ENCODE peak calls at places on chromosome 1, in nine cellular contexts. U is CD4-positive, alpha-beta T cell; S is B cell; W is HL-60; J is AG10803; C is heart left ventricle; K is fibroblast of lung; M is neural crest cell; P is progenitor cell of endocrine pancreas. H is an unnamed sample.

GRCh38 chr1:175077356-175078030 is 9.9 kb downstream of the TNN start:
- DNase-seq in U (no peak), S (no peak), W (no peak), J (no peak), C (no peak), K (no peak), M (no peak), P (no peak), H (no peak)

GRCh38 chr1:223188618-223189356 is 45.7 kb upstream of the TLR5 start:
- DNase-seq in U (no peak), S (no peak), W (no peak), J (no peak), C (no peak), K (no peak), M (no peak), P (no peak), H (no peak)

GRCh38 chr1:241834733-241835377 is 13.1 kb upstream of the EXO1 start:
- DNase-seq in U (no peak), S (no peak), W (no peak), J (peak), C (no peak), K (peak), M (no peak), P (no peak), H (no peak)

GRCh38 chr1:108050911-108051624 is 86.1 kb upstream of the VAV3 start:
- DNase-seq in U (no peak), S (no peak), W (no peak), J (no peak), C (peak), K (peak), M (no peak), P (no peak), H (no peak)

GRCh38 chr1:216462061-216462775 is 39.0 kb upstream of the USH2A start:
- DNase-seq in U (no peak), S (no peak), W (no peak), J (peak), C (no peak), K (peak), M (no peak), P (no peak), H (no peak)

GRCh38 chr1:239025223-239025622 is 361.1 kb upstream of the CHRM3 start:
- DNase-seq in U (no peak), S (no peak), W (no peak), J (no peak), C (no peak), K (no peak), M (no peak), P (no peak), H (no peak)

GRCh38 chr1:116743535-116743934 is 10.7 kb upstream of the CD2 start:
- DNase-seq in U (no peak), S (no peak), W (no peak), J (no peak), C (no peak), K (peak), M (no peak), P (no peak), H (no peak)

GRCh38 chr1:54401799-54402198 is 4.4 kb downstream of the SSBP3 start:
- DNase-seq in U (no peak), S (no peak), W (no peak), J (no peak), C (no peak), K (no peak), M (no peak), P (no peak), H (no peak)

GRCh38 chr1:172894345-172895049 is 156.2 kb downstream of the TNFSF18 start:
- DNase-seq in U (no peak), S (no peak), W (no peak), J (no peak), C (no peak), K (no peak), M (no peak), P (no peak), H (no peak)

GRCh38 chr1:151984313-151984956 is 9.2 kb downstream of the S100A10 start:
- DNase-seq in U (no peak), S (no peak), W (no peak), J (no peak), C (no peak), K (peak), M (no peak), P (no peak), H (peak)

GRCh38 chr1:192235127-192235526 is 76.9 kb downstream of the RGS18 start:
- DNase-seq in U (no peak), S (no peak), W (no peak), J (no peak), C (no peak), K (peak), M (no peak), P (no peak), H (no peak)

GRCh38 chr1:224929335-224930237 is at the start of gene DNAH14:
- DNase-seq in U (no peak), S (no peak), W (peak), J (peak), C (peak), K (peak), M (peak), P (peak), H (peak)

GRCh38 chr1:212699104-212699838 is 369 bp downstream of the BATF3 start:
- DNase-seq in U (peak), S (no peak), W (no peak), J (peak), C (peak), K (peak), M (peak), P (peak), H (peak)

GRCh38 chr1:98327151-98327918 is 334.2 kb upstream of the SNX7 start:
- DNase-seq in U (no peak), S (no peak), W (no peak), J (peak), C (no peak), K (peak), M (no peak), P (no peak), H (no peak)

GRCh38 chr1:151809625-151810556 is 4.7 kb upstream of the LINGO4 start:
- DNase-seq in U (no peak), S (no peak), W (no peak), J (no peak), C (no peak), K (no peak), M (no peak), P (no peak), H (no peak)

GRCh38 chr1:35725591-35725990 is 6.9 kb upstream of the C1orf216 start:
- DNase-seq in U (no peak), S (no peak), W (no peak), J (peak), C (no peak), K (peak), M (peak), P (no peak), H (no peak)

GRCh38 chr1:240415532-240415931 is 196.4 kb downstream of the GREM2 start:
- DNase-seq in U (no peak), S (no peak), W (no peak), J (no peak), C (no peak), K (peak), M (no peak), P (no peak), H (no peak)

GRCh38 chr1:41498809-41499208 is 14.3 kb upstream of the EDN2 start:
- DNase-seq in U (no peak), S (no peak), W (no peak), J (peak), C (peak), K (peak), M (no peak), P (no peak), H (no peak)

GRCh38 chr1:19864304-19865160 is 17.7 kb upstream of the OTUD3 start:
- DNase-seq in U (no peak), S (no peak), W (no peak), J (no peak), C (no peak), K (no peak), M (no peak), P (no peak), H (no peak)

GRCh38 chr1:10122926-10123325 is 87.4 kb upstream of the KIF1B start:
- DNase-seq in U (no peak), S (no peak), W (no peak), J (peak), C (no peak), K (peak), M (no peak), P (no peak), H (no peak)

GRCh38 chr1:156385534-156386031 is 16.6 kb downstream of the RHBG start:
- DNase-seq in U (peak), S (peak), W (peak), J (peak), C (peak), K (peak), M (peak), P (peak), H (peak)

GRCh38 chr1:77494036-77494435 is 188.4 kb downstream of the ZZZ3 start:
- DNase-seq in U (no peak), S (no peak), W (no peak), J (no peak), C (no peak), K (no peak), M (no peak), P (no peak), H (no peak)

GRCh38 chr1:198490224-198490623 is 50.3 kb downstream of the ATP6V1G3 start:
- DNase-seq in U (no peak), S (no peak), W (no peak), J (no peak), C (no peak), K (no peak), M (no peak), P (no peak), H (no peak)

GRCh38 chr1:8472668-8473067 is 154.8 kb downstream of the SLC45A1 start:
- DNase-seq in U (no peak), S (no peak), W (no peak), J (no peak), C (no peak), K (no peak), M (no peak), P (no peak), H (peak)

GRCh38 chr1:245583575-245584330 is 429.0 kb downstream of the KIF26B start:
- DNase-seq in U (no peak), S (no peak), W (no peak), J (no peak), C (no peak), K (peak), M (no peak), P (no peak), H (no peak)

GRCh38 chr1:111275079-111275478 is 15.6 kb upstream of the CHIA start:
- DNase-seq in U (no peak), S (no peak), W (no peak), J (peak), C (peak), K (peak), M (no peak), P (no peak), H (no peak)

GRCh38 chr1:193537266-193538003 is 351.0 kb upstream of the B3GALT2 start:
- DNase-seq in U (peak), S (peak), W (peak), J (no peak), C (no peak), K (no peak), M (no peak), P (no peak), H (peak)

GRCh38 chr1:156295391-156295947 is at the start of gene GLMP:
- DNase-seq in U (peak), S (peak), W (no peak), J (peak), C (peak), K (peak), M (peak), P (no peak), H (peak)

GRCh38 chr1:55217226-55217996 is 2.2 kb upstream of the USP24 start:
- DNase-seq in U (no peak), S (peak), W (peak), J (no peak), C (peak), K (no peak), M (no peak), P (no peak), H (no peak)

GRCh38 chr1:198893763-198894444 is 255.1 kb downstream of the PTPRC start:
- DNase-seq in U (no peak), S (no peak), W (no peak), J (peak), C (no peak), K (peak), M (no peak), P (no peak), H (no peak)

GRCh38 chr1:161018631-161018930 is 2.4 kb downstream of the F11R start:
- DNase-seq in U (no peak), S (no peak), W (no peak), J (no peak), C (no peak), K (no peak), M (no peak), P (no peak), H (no peak)

GRCh38 chr1:245656189-245656717 is 501.5 kb downstream of the KIF26B start:
- DNase-seq in U (no peak), S (no peak), W (no peak), J (no peak), C (no peak), K (no peak), M (no peak), P (no peak), H (no peak)

DNA sequence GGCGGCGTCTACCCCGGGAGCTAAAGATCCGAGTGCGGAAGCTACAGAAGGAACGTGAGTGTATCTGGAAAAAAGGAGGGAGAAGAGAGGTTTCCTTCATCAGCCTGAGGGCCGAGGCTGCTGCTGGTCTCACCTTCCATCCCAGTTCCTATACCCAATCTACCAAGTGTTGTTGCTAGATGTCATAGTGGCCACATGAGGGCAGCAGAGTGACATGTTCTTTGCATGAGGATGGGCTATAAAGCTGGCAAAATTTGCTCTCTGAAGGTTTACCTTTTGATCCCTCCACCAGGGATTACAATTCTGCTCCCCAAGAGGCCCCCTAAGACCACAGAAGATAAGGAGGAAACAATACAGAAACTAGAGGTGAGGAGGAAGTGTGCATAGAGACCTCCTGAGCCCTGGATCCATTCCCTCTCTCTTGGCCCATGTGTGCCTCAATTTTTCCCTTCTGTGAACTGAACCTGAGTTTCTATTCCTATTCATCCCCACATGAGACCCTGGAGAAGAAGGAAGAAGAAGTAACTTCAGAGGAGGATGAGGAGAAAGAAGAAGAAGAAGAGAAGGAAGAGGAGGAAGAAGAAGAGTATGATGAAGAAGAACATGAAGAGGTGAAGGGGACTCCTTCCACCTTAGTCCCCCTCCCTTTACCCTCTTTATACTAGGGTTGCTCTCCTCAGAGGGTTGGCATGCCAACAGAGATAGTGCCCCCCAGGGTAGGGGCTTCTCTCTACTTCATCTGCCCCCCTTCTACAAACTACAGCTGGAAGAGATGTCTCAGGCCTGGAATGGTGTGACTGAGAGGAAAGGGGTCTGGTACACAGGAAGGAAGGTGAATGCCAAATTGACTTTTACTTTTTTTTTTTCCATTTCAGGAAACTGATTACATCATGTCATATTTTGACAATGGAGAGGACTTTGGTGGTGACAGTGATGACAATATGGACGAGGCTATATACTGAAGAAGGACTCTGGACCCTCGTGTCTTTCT is 13.3 kb downstream of the POLR3GL start:
- DNase-seq in U (peak), S (peak), W (no peak), J (peak), C (peak), K (peak), M (peak), P (peak), H (peak)
- TF ChIP-seq CTCF in U (peak), S (peak), W (peak), J (peak), C (peak), K (peak), M (peak), P (peak), H (peak)

GRCh38 chr1:109787845-109788605 is 24.3 kb upstream of the EPS8L3 start:
- DNase-seq in U (no peak), S (peak), W (no peak), J (no peak), C (no peak), K (no peak), M (no peak), P (no peak), H (no peak)

GRCh38 chr1:109787211-109787844 is 23.6 kb upstream of the EPS8L3 start:
- DNase-seq in U (no peak), S (no peak), W (no peak), J (no peak), C (no peak), K (peak), M (no peak), P (no peak), H (no peak)

GRCh38 chr1:109789771-109790170 is 26.0 kb upstream of the EPS8L3 start:
- DNase-seq in U (no peak), S (peak), W (no peak), J (no peak), C (peak), K (no peak), M (no peak), P (no peak), H (no peak)

GRCh38 chr1:109790329-109790728 is 26.6 kb upstream of the EPS8L3 start:
- DNase-seq in U (no peak), S (peak), W (no peak), J (no peak), C (no peak), K (no peak), M (no peak), P (no peak), H (no peak)

DNA sequence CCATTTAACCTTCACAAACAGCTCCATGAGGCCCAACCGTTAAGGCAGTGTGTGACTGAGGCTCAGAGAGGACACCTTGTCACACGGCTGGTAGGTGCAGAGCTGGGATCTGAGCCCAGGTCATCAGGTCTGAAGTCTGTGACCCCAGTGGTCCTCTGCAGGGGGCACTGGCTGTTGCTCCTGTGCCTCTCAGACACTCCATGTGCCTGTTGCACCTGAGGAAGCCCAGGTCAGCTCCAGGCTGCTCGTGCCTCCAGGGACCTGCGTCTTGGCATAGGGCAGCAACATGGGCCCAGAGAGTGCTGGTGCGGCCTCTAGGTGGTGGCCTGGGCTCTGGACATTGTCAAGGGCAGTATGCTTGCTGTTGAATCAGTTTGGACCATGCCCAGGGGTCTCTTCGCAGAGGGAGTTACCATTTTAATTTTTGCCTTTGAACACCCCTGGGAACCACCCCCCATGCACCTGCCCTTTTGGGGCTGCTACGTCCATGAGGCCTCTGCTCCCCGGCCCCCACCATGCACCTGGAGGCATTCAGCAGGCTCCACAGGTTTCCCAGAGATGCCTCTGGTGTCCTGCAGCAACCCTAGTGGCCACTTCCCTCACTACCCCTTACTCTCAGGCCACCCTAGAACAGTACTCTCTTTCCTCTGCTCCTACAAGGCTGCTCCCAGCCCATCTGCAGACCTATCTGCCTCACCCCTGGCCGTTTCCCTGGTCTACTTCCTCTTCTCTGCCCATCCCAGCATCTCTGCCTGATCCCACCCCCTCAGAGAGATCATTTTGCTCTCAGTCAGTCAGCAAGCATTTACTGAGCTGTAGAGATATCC is 25.2 kb upstream of the EPS8L3 start:
- DNase-seq in U (no peak), S (peak), W (peak), J (no peak), C (peak), K (no peak), M (no peak), P (no peak), H (peak)
- TF ChIP-seq CTCF in U (no peak), S (no peak), W (no peak), J (peak), C (no peak), K (peak), M (peak), P (peak), H (peak)

GRCh38 chr1:230362949-230363348 is 63.2 kb downstream of the PGBD5 start:
- DNase-seq in U (no peak), S (no peak), W (no peak), J (no peak), C (no peak), K (no peak), M (no peak), P (no peak), H (no peak)

GRCh38 chr1:230368871-230369270 is 57.3 kb downstream of the PGBD5 start:
- DNase-seq in U (no peak), S (no peak), W (no peak), J (no peak), C (no peak), K (no peak), M (no peak), P (no peak), H (no peak)

GRCh38 chr1:230368363-230368762 is 57.8 kb downstream of the PGBD5 start:
- DNase-seq in U (no peak), S (no peak), W (no peak), J (peak), C (no peak), K (peak), M (no peak), P (no peak), H (no peak)

GRCh38 chr1:230366504-230366915 is 59.6 kb downstream of the PGBD5 start:
- DNase-seq in U (no peak), S (no peak), W (no peak), J (no peak), C (no peak), K (no peak), M (no peak), P (no peak), H (no peak)

DNA sequence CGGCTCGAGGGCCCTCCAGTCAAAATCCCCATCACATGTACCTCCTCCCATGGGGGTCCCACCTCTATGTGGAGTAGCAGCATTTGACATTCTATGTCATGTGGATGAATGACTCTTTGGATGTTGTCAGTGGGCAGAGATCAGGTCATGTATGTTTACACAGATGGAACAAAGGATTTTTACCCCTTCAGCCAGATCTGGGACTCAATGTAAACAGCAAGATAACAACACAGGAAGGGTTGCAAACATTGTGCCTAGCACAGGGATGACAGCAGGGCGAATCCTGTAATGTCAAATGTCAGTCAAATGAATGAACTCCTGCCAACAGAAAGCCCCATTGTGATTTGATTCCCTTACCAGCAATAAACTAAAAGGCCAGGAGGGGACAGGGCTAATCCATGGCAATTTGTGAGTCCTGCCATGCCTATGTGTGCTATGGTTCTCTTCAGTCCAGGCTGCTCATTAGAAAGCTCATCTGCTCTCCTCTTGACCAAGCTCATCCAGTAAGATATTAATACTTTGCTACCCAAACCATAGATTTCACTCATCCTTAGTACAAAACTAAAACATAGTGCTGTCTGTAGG is 60.3 kb downstream of the PGBD5 start:
- DNase-seq in U (no peak), S (no peak), W (no peak), J (no peak), C (no peak), K (no peak), M (no peak), P (no peak), H (no peak)
- TF ChIP-seq CTCF in U (no peak), S (no peak), W (no peak), J (peak), C (peak), K (no peak), M (peak), P (no peak), H (no peak)

GRCh38 chr1:39378377-39378776 is 113.1 kb upstream of the BMP8A start:
- DNase-seq in U (no peak), S (no peak), W (peak), J (no peak), C (no peak), K (no peak), M (no peak), P (no peak), H (no peak)
- TF ChIP-seq CTCF in U (peak), S (no peak), W (no peak), J (peak), C (no peak), K (no peak), M (peak), P (peak), H (peak)